ENCODE peak calls at places on chromosomes 3 and 15, in ten cellular contexts. S is AG08396, P is retina, Q is foreskin fibroblast, R is neural crest cell, V is PC-9, I is mesothelial cell of epicardium, W is occipital lobe, J is GF-D8, X is T-helper 2 cell. Y is an unnamed sample.

GRCh38 chr3:125146601-125147490 is 65.7 kb downstream of the SLC12A8 start:
- DNase-seq in P (no peak), R (no peak), I (no peak), S (no peak), J (no peak), X (no peak), Q (no peak), V (no peak), W (no peak), Y (no peak)

GRCh38 chr3:24640330-24640877 is 145.8 kb upstream of the THRB start:
- DNase-seq in S (peak; percentile 17), P (peak; percentile 13), I (no peak), W (no peak), X (no peak), R (no peak), V (peak; percentile 6), J (no peak), Q (peak; percentile 23), Y (peak; percentile 40)

GRCh38 chr3:42246091-42246490 is 19.9 kb downstream of the CCK start:
- DNase-seq in S (no peak), V (no peak), Q (no peak), W (no peak), I (no peak), J (no peak), R (no peak), X (no peak), P (no peak), Y (no peak)

GRCh38 chr15:36332301-36332700 is 247.1 kb upstream of the CDIN1 start:
- DNase-seq in S (peak; percentile 15), Q (peak; percentile 54), R (no peak), V (no peak), I (no peak), W (no peak), J (no peak), X (no peak), P (no peak), Y (peak; percentile 61)

GRCh38 chr15:84081391-84082168 is 154.0 kb upstream of the GOLGA6L4 start:
- DNase-seq in J (no peak), P (no peak), I (no peak), R (no peak), S (no peak), Q (no peak), W (no peak), V (no peak), X (no peak), Y (peak; percentile 65)

GRCh38 chr15:64096486-64097431 is 977 bp downstream of the SNX1 start:
- DNase-seq in I (no peak), W (no peak), S (peak; percentile 14), R (no peak), P (peak; percentile 3), X (peak; percentile 38), J (no peak), V (no peak), Q (no peak), Y (peak; percentile 65)

GRCh38 chr3:61560452-61561373 is 658 bp upstream of the PTPRG start:
- DNase-seq in S (peak; percentile 81), R (peak; percentile 65), Q (peak; percentile 78), X (peak; percentile 66), W (peak; percentile 43), P (peak; percentile 98), V (peak; percentile 73), I (peak; percentile 83), J (peak; percentile 79), Y (peak; percentile 91)

GRCh38 chr3:159856496-159857098 is 132.0 kb upstream of the IL12A start:
- DNase-seq in J (no peak), Q (no peak), W (no peak), R (no peak), V (no peak), I (no peak), S (no peak), X (no peak), P (peak; percentile 88), Y (no peak)

GRCh38 chr15:57305009-57305408 is 71.3 kb upstream of the CGNL1 start:
- DNase-seq in X (no peak), J (no peak), S (no peak), I (no peak), W (no peak), P (no peak), V (no peak), R (no peak), Q (no peak), Y (no peak)

GRCh38 chr3:67018789-67019525 is 20.9 kb downstream of the KBTBD8 start:
- DNase-seq in Q (no peak), S (no peak), R (no peak), V (no peak), W (no peak), I (no peak), X (no peak), J (no peak), P (no peak), Y (peak; percentile 8)

GRCh38 chr3:196141866-196142673 is 60.2 kb upstream of the TFRC start:
- DNase-seq in V (peak; percentile 87), Q (no peak), R (no peak), W (no peak), I (no peak), P (no peak), J (no peak), X (no peak), S (no peak), Y (no peak)